ENCODE peak calls at places on chromosomes 13 and 19, in seven cellular contexts. Y, V, P, R, S, F and J are unnamed samples.

GRCh38 chr13:102091231-102091630 is 310.6 kb downstream of the FGF14 start:
- DNase-seq in Y (no peak), V (no peak), P (no peak), R (no peak), S (no peak), F (no peak), J (no peak)

GRCh38 chr13:110819203-110820014 is 95.5 kb downstream of the ANKRD10 start:
- DNase-seq in Y (peak; percentile 69), V (peak; percentile 84), P (peak; percentile 73), R (no peak), S (peak; percentile 59), F (peak; percentile 66), J (peak; percentile 78)

GRCh38 chr19:1109032-1109541 is 5.3 kb downstream of the GPX4 start:
- DNase-seq in Y (no peak), V (no peak), P (no peak), R (no peak), S (no peak), F (no peak), J (no peak)

GRCh38 chr19:45852145-45852750 is 10.7 kb downstream of the SYMPK start:
- DNase-seq in Y (no peak), V (no peak), P (no peak), R (no peak), S (no peak), F (no peak), J (no peak)

GRCh38 chr13:24894972-24895300 is 131.0 kb downstream of the RNF17 start:
- DNase-seq in Y (no peak), V (no peak), P (no peak), R (no peak), S (no peak), F (no peak), J (no peak)

GRCh38 chr19:18791315-18791678 is 192 bp upstream of the COMP start:
- DNase-seq in Y (no peak), V (no peak), P (no peak), R (no peak), S (no peak), F (no peak), J (no peak)

GRCh38 chr19:32396046-32396652 is 9.4 kb upstream of the DPY19L3 start:
- DNase-seq in Y (no peak), V (no peak), P (no peak), R (no peak), S (no peak), F (no peak), J (no peak)

GRCh38 chr13:98293570-98294142 is 116.6 kb upstream of the RNF113B start:
- DNase-seq in Y (no peak), V (no peak), P (no peak), R (no peak), S (no peak), F (no peak), J (no peak)

GRCh38 chr13:108755084-108755483 is 125.7 kb downstream of the MYO16 start:
- DNase-seq in Y (no peak), V (no peak), P (no peak), R (no peak), S (no peak), F (no peak), J (no peak)

GRCh38 chr13:110430391-110431338 is 123.6 kb downstream of the COL4A2 start:
- DNase-seq in Y (no peak), V (no peak), P (no peak), R (no peak), S (no peak), F (no peak), J (no peak)

GRCh38 chr13:113897966-113898365 is 34.1 kb upstream of the GAS6 start:
- DNase-seq in Y (no peak), V (no peak), P (no peak), R (no peak), S (no peak), F (no peak), J (no peak)

GRCh38 chr13:22821589-22821988 is 359.2 kb upstream of the SGCG start:
- DNase-seq in Y (no peak), V (no peak), P (no peak), R (no peak), S (no peak), F (no peak), J (no peak)

DNA sequence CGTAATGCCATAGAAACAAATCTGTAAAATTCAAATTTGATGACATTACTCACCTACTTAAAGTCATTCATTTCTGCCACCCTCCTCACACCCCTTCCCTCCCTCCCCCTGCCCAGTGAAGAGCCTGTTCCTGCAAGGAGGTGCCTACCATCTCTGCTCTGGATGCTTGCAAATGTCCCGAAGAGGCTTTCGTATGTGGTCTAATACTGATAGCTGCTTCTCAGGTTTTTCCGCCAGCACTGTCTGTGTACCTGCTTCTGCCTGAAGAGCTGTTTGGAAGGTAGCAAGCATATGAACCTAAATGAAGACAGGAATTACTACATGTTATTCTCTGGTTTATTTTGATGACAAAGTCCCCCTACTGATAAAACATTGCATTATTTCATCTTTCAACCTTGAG is 57.1 kb downstream of the GPALPP1 start:
- DNase-seq in Y (no peak), V (no peak), P (no peak), R (no peak), S (no peak), F (no peak), J (no peak)
- H3K4me3 ChIP-seq in Y (peak overlapping the region; percentile 56), V (no peak overlapping the region), P (no peak overlapping the region), R (no peak overlapping the region), S (no peak overlapping the region), F (peak overlapping the region; percentile 50), J (peak overlapping the region; percentile 47)

GRCh38 chr19:13097331-13098258 is 5.1 kb downstream of the LYL1 start:
- DNase-seq in Y (no peak), V (no peak), P (peak; percentile 67), R (no peak), S (no peak), F (no peak), J (no peak)

GRCh38 chr19:13096968-13097330 is 5.7 kb downstream of the LYL1 start:
- DNase-seq in Y (no peak), V (no peak), P (no peak), R (no peak), S (no peak), F (no peak), J (no peak)

GRCh38 chr19:13100031-13100588 is 2.5 kb downstream of the LYL1 start:
- DNase-seq in Y (no peak), V (no peak), P (peak; percentile 58), R (no peak), S (peak; percentile 51), F (no peak), J (no peak)

GRCh38 chr19:13099073-13099999 is 3.3 kb downstream of the LYL1 start:
- DNase-seq in Y (peak; percentile 81), V (peak; percentile 85), P (peak; percentile 84), R (no peak), S (peak; percentile 73), F (no peak), J (peak; percentile 68)

DNA sequence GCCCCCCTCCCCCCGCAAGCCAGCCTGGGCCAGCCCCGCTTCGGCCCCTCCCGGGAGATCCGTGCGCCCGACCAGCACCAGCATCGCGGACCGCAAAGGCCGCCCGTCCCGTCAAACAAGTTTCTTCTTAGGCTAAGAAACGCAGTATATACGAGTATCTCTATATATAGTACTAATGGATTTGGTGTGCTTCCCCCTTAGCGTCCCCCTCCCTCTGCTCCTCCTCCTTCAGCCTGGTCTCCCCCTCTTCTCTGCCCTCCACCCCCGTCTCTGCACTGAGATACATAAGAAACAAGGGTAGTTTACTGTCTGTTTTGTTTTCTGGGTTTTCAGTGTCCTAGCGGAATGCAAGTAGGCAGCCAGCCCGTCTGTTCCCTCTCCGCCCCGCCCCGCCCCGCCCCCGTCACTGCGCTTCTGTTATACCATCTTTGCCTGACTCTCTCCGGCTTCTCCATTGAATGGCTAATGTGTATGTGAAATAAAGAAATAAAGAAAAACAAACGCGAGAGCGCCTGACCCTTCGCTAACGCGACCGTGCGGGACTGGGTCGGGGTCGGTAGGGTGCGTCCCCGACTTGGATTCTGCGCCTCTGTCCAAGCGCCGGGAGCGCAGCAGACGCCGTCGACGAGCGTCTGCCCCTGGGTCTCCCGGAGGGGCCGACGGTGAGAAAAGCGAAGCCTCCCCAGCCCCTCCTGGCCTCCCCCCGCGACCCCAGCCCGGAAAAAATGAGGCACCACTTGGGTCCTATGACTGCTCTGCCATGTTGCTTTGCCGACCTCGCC is 4.2 kb downstream of the LYL1 start:
- DNase-seq in Y (no peak), V (no peak), P (peak; percentile 50), R (no peak), S (no peak), F (no peak), J (peak; percentile 77)
- H3K4me3 ChIP-seq in Y (peak overlapping the region; percentile 61), V (peak overlapping the region; percentile 15), P (peak overlapping the region; percentile 66), R (no peak overlapping the region), S (peak overlapping the region; percentile 60), F (peak overlapping the region; percentile 30), J (no peak overlapping the region)

GRCh38 chr19:51595776-51596175 is 24.7 kb downstream of the ZNF175 start:
- DNase-seq in Y (no peak), V (no peak), P (no peak), R (no peak), S (no peak), F (no peak), J (no peak)

GRCh38 chr19:51594774-51595109 is 23.7 kb downstream of the ZNF175 start:
- DNase-seq in Y (no peak), V (no peak), P (no peak), R (no peak), S (no peak), F (no peak), J (no peak)

GRCh38 chr19:51593969-51594773 is 23.1 kb downstream of the ZNF175 start:
- DNase-seq in Y (peak; percentile 98), V (peak; percentile 99), P (peak; percentile 97), R (peak; percentile 93), S (peak; percentile 97), F (peak; percentile 99), J (peak; percentile 98)

GRCh38 chr19:51593138-51593890 is 22.2 kb downstream of the ZNF175 start:
- DNase-seq in Y (no peak), V (no peak), P (no peak), R (no peak), S (no peak), F (no peak), J (no peak)

GRCh38 chr19:51595190-51595589 is 24.1 kb downstream of the ZNF175 start:
- DNase-seq in Y (no peak), V (no peak), P (no peak), R (no peak), S (no peak), F (no peak), J (no peak)
- H3K4me3 ChIP-seq in Y (no peak overlapping the region), V (no peak overlapping the region), P (peak overlapping the region; percentile 66), R (peak overlapping the region; percentile 83), S (no peak overlapping the region), F (peak overlapping the region; percentile 85), J (no peak overlapping the region)

DNA sequence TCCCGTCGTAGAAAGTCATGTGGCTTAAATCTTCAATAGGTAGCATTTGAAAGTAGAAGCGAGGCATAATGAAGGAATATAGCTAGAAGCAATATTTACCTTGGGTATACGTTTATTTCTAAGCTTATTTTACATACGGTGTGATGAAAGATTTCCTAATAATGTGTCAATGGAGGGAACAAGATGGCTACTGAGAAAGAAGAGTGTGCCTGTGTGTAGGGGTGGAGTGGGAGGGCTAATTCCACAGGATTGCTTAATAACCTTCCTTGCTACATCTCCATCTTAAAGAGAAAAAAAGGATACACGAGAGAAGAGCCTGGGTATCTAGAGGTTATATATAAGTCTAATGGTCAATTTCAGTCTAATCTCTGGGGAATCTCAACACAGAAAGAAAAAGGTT is 2.0 kb downstream of the SPART start:
- DNase-seq in Y (no peak), V (peak; percentile 10), P (no peak), R (no peak), S (no peak), F (no peak), J (peak; percentile 91)
- H3K4me3 ChIP-seq in Y (peak overlapping the region; percentile 72), V (no peak overlapping the region), P (no peak overlapping the region), R (peak overlapping the region; percentile 83), S (no peak overlapping the region), F (peak overlapping the region; percentile 78), J (no peak overlapping the region)

GRCh38 chr19:58386166-58386575 is 898 bp upstream of the RPS5 start:
- DNase-seq in Y (no peak), V (no peak), P (no peak), R (no peak), S (no peak), F (no peak), J (no peak)
- H3K4me3 ChIP-seq in Y (peak overlapping the region; percentile 73), V (peak overlapping the region; percentile 46), P (peak overlapping the region; percentile 82), R (peak overlapping the region; percentile 97), S (peak overlapping the region; percentile 83), F (peak overlapping the region; percentile 71), J (peak overlapping the region; percentile 77)